ENCODE peak calls at places on chromosomes 4 and X, in eight cellular contexts. B is suprapubic skin, D is heart left ventricle, M is ovary, E is NB4, L is tibial nerve, V is esophagus squamous epithelium, I is sigmoid colon. U is an unnamed sample.

GRCh38 chrX:151699746-151700145 is 4.5 kb downstream of the PRRG3 start:
- DNase-seq in B (no peak), D (no peak), M (no peak), E (no peak), L (no peak), V (no peak), I (no peak), U (no peak)

GRCh38 chr4:105107105-105107856 is 39.4 kb upstream of the TET2 start:
- DNase-seq in B (no peak), D (no peak), M (no peak), E (no peak), L (no peak), V (no peak), I (no peak), U (no peak)

GRCh38 chr4:105453550-105454201 is 20.2 kb downstream of the PPA2 start:
- DNase-seq in B (no peak), D (no peak), M (no peak), E (no peak), L (no peak), V (no peak), I (no peak), U (no peak)

GRCh38 chr4:187444061-187444460 is 551.5 kb upstream of the ZFP42 start:
- DNase-seq in B (no peak), D (no peak), M (no peak), E (no peak), L (no peak), V (no peak), I (no peak), U (no peak)

GRCh38 chr4:121339307-121339706 is 41.5 kb downstream of the QRFPR start:
- DNase-seq in B (no peak), D (no peak), M (no peak), E (no peak), L (no peak), V (no peak), I (no peak), U (no peak)

GRCh38 chr4:73098713-73099112 is 29.2 kb upstream of the COX18 start:
- DNase-seq in B (no peak), D (no peak), M (no peak), E (no peak), L (no peak), V (no peak), I (no peak), U (no peak)

GRCh38 chrX:39729834-39730670 is 367.7 kb downstream of the BCOR start:
- DNase-seq in B (no peak), D (no peak), M (no peak), E (peak; percentile 81), L (no peak), V (no peak), I (no peak), U (no peak)

GRCh38 chrX:41542151-41542935 is 95.2 kb downstream of the NYX start:
- DNase-seq in B (no peak), D (no peak), M (no peak), E (no peak), L (no peak), V (no peak), I (no peak), U (peak; percentile 13)

GRCh38 chr4:69910016-69910782 is 20.7 kb upstream of the CSN1S1 start:
- DNase-seq in B (no peak), D (no peak), M (no peak), E (peak; percentile 32), L (no peak), V (no peak), I (no peak), U (no peak)

GRCh38 chr4:25982962-25983361 is 68.9 kb downstream of the SMIM20 start:
- DNase-seq in B (no peak), D (no peak), M (no peak), E (no peak), L (no peak), V (no peak), I (no peak), U (no peak)

GRCh38 chr4:160835789-160836188 is 1328.0 kb downstream of the FSTL5 start:
- DNase-seq in B (no peak), D (no peak), M (no peak), E (no peak), L (no peak), V (no peak), I (no peak), U (no peak)

GRCh38 chr4:177778623-177779022 is 336.4 kb upstream of the AGA start:
- DNase-seq in B (no peak), D (no peak), M (no peak), E (no peak), L (no peak), V (no peak), I (no peak), U (no peak)

GRCh38 chrX:108584617-108585211 is 145.1 kb downstream of the COL4A5 start:
- DNase-seq in B (no peak), D (no peak), M (no peak), E (peak; percentile 26), L (no peak), V (no peak), I (no peak), U (no peak)

GRCh38 chr4:143286733-143287570 is 49.7 kb upstream of the GAB1 start:
- DNase-seq in B (no peak), D (no peak), M (no peak), E (no peak), L (no peak), V (no peak), I (no peak), U (no peak)

GRCh38 chrX:113133316-113133715 is 292.7 kb upstream of the AMOT start:
- DNase-seq in B (no peak), D (no peak), M (no peak), E (no peak), L (no peak), V (no peak), I (no peak), U (no peak)

GRCh38 chr4:70706516-70706915 is 15.2 kb upstream of the RUFY3 start:
- DNase-seq in B (no peak), D (no peak), M (no peak), E (peak; percentile 14), L (no peak), V (no peak), I (no peak), U (no peak)

GRCh38 chrX:7145454-7145853 is 2.1 kb upstream of the STS start:
- DNase-seq in B (no peak), D (no peak), M (no peak), E (no peak), L (no peak), V (no peak), I (no peak), U (no peak)

GRCh38 chr4:152935661-152936445 is at the start of gene FHDC1:
- DNase-seq in B (peak; percentile 60), D (peak; percentile 15), M (no peak), E (peak; percentile 23), L (no peak), V (no peak), I (no peak), U (peak; percentile 89)

GRCh38 chr4:80454561-80454960 is 119.0 kb downstream of the CFAP299 start:
- DNase-seq in B (no peak), D (no peak), M (no peak), E (no peak), L (no peak), V (no peak), I (no peak), U (no peak)

GRCh38 chr4:1092026-1092982 is 21.1 kb downstream of the RNF212 start:
- DNase-seq in B (peak; percentile 44), D (no peak), M (no peak), E (no peak), L (no peak), V (no peak), I (no peak), U (no peak)

GRCh38 chr4:187304131-187304530 is 580.5 kb upstream of the FAT1 start:
- DNase-seq in B (no peak), D (no peak), M (no peak), E (no peak), L (no peak), V (no peak), I (no peak), U (no peak)

DNA sequence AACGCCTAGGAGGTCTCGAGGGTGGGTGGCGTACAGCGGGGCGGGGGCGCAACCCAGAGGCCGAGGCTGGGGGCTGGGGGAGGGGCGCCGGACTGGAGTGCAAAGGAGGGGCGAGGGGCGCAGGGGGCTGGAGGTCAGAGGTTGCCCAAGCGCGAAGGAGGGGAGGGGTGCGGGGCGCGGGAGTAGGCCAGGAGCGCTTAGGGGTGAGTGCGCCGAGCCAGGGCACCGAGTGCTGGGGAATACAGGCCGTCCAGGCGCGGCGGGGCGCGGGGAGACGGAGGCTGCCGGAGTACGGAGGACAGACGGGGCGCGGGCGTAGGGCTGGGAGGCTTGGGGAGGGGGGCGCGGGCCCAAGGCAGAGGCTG is 318 bp downstream of the GYG2 start:
- DNase-seq in B (no peak), D (no peak), M (peak; percentile 31), E (no peak), L (no peak), V (no peak), I (no peak), U (peak; percentile 12)
- H3K4me3 ChIP-seq in B (peak overlapping the region; percentile 46), D (peak overlapping the region; percentile 12), M (peak overlapping the region; percentile 36), E (no peak overlapping the region), L (no peak overlapping the region), V (peak overlapping the region; percentile 63), I (peak overlapping the region; percentile 51), U (peak overlapping the region; percentile 54)

GRCh38 chr4:15691346-15692140 is 9.9 kb downstream of the FAM200B start:
- DNase-seq in B (no peak), D (no peak), M (no peak), E (peak; percentile 76), L (no peak), V (no peak), I (no peak), U (no peak)

GRCh38 chr4:15689540-15689939 is 7.9 kb downstream of the FAM200B start:
- DNase-seq in B (no peak), D (no peak), M (no peak), E (peak; percentile 89), L (no peak), V (no peak), I (no peak), U (no peak)

GRCh38 chr4:15688056-15688455 is 6.4 kb downstream of the FAM200B start:
- DNase-seq in B (no peak), D (no peak), M (no peak), E (no peak), L (no peak), V (no peak), I (no peak), U (no peak)

GRCh38 chr4:15694431-15694830 is 8.4 kb upstream of the BST1 start:
- DNase-seq in B (no peak), D (no peak), M (no peak), E (no peak), L (no peak), V (no peak), I (no peak), U (no peak)

GRCh38 chr4:15690020-15690809 is 8.6 kb downstream of the FAM200B start:
- DNase-seq in B (no peak), D (peak; percentile 12), M (no peak), E (peak; percentile 86), L (no peak), V (no peak), I (no peak), U (no peak)
- TF ChIP-seq POLR2A in B (no peak), D (no peak), M (no peak), E (no peak), L (no peak), V (no peak), I (no peak), U (no peak)

GRCh38 chr4:4857001-4857808 is 2.3 kb upstream of the MSX1 start:
- DNase-seq in B (no peak), D (no peak), M (no peak), E (no peak), L (no peak), V (no peak), I (peak; percentile 55), U (no peak)
- H3K4me3 ChIP-seq in B (peak overlapping the region; percentile 36), D (peak overlapping the region; percentile 26), M (no peak overlapping the region), E (no peak overlapping the region), L (peak overlapping the region; percentile 15), V (peak overlapping the region; percentile 57), I (peak overlapping the region; percentile 14), U (no peak overlapping the region)

GRCh38 chrX:20269848-20270556 is 3.3 kb upstream of the RPS6KA3 start:
- DNase-seq in B (no peak), D (no peak), M (no peak), E (no peak), L (no peak), V (no peak), I (no peak), U (no peak)
- TF ChIP-seq POLR2A in B (no peak), D (no peak), M (no peak), E (no peak), L (no peak), V (no peak), I (no peak), U (no peak)

U was measured in transverse colon.